ENCODE peak calls at places on chromosomes 13 and 19, in four cellular contexts. One of them, this sample, is unnamed.

GRCh38 chr19:7921955-7922840 is 2.1 kb downstream of the SNAPC2 start:
- DNase-seq in ovary: peak
- DNase-seq in A549: no peak
- DNase-seq in HepG2: no peak
- DNase-seq in this sample: no peak

GRCh38 chr13:23060972-23061371 is 119.8 kb upstream of the SGCG start:
- DNase-seq in ovary: no peak
- DNase-seq in A549: no peak
- DNase-seq in HepG2: no peak
- DNase-seq in this sample: no peak

GRCh38 chr19:10096615-10096963 is 5.9 kb downstream of the ANGPTL6 start:
- DNase-seq in ovary: no peak
- DNase-seq in A549: no peak
- DNase-seq in HepG2: no peak
- DNase-seq in this sample: no peak

GRCh38 chr13:44259045-44260042 is 114.3 kb upstream of the SERP2 start:
- DNase-seq in ovary: no peak
- DNase-seq in A549: no peak
- DNase-seq in HepG2: no peak
- DNase-seq in this sample: peak

GRCh38 chr13:93687261-93687660 is 460.7 kb downstream of the GPC6 start:
- DNase-seq in ovary: no peak
- DNase-seq in A549: no peak
- DNase-seq in HepG2: no peak
- DNase-seq in this sample: no peak

GRCh38 chr13:59970847-59971246 is 192.9 kb downstream of the DIAPH3 start:
- DNase-seq in ovary: no peak
- DNase-seq in A549: no peak
- DNase-seq in HepG2: no peak
- DNase-seq in this sample: no peak

GRCh38 chr13:41467546-41467945 is 10.2 kb downstream of the RGCC start:
- DNase-seq in ovary: no peak
- DNase-seq in A549: no peak
- DNase-seq in HepG2: no peak
- DNase-seq in this sample: no peak

GRCh38 chr13:99731747-99732146 is 230.5 kb downstream of the TM9SF2 start:
- DNase-seq in ovary: no peak
- DNase-seq in A549: no peak
- DNase-seq in HepG2: no peak
- DNase-seq in this sample: no peak

GRCh38 chr13:64553411-64554129 is 2676.6 kb downstream of the PCDH9 start:
- DNase-seq in ovary: no peak
- DNase-seq in A549: no peak
- DNase-seq in HepG2: no peak
- DNase-seq in this sample: no peak

GRCh38 chr13:73832203-73832602 is 302.0 kb downstream of the KLF12 start:
- DNase-seq in ovary: no peak
- DNase-seq in A549: no peak
- DNase-seq in HepG2: no peak
- DNase-seq in this sample: no peak

GRCh38 chr19:1864480-1865171 is 1.2 kb upstream of the KLF16 start:
- DNase-seq in ovary: peak
- DNase-seq in A549: no peak
- DNase-seq in HepG2: peak
- DNase-seq in this sample: peak

GRCh38 chr19:7851623-7852500 is 21.8 kb downstream of the EVI5L start:
- DNase-seq in ovary: no peak
- DNase-seq in A549: no peak
- DNase-seq in HepG2: no peak
- DNase-seq in this sample: no peak

GRCh38 chr19:310141-310651 is 19.0 kb upstream of the PLPP2 start:
- DNase-seq in ovary: no peak
- DNase-seq in A549: no peak
- DNase-seq in HepG2: no peak
- DNase-seq in this sample: peak

GRCh38 chr19:20776083-20777076 is at the start of gene ZNF66:
- DNase-seq in ovary: peak
- DNase-seq in A549: no peak
- DNase-seq in HepG2: peak
- DNase-seq in this sample: peak
- TF ChIP-seq POLR2A in ovary: peak
- TF ChIP-seq POLR2A in A549: no peak
- TF ChIP-seq POLR2A in HepG2: peak
- TF ChIP-seq POLR2A in this sample: peak

DNA sequence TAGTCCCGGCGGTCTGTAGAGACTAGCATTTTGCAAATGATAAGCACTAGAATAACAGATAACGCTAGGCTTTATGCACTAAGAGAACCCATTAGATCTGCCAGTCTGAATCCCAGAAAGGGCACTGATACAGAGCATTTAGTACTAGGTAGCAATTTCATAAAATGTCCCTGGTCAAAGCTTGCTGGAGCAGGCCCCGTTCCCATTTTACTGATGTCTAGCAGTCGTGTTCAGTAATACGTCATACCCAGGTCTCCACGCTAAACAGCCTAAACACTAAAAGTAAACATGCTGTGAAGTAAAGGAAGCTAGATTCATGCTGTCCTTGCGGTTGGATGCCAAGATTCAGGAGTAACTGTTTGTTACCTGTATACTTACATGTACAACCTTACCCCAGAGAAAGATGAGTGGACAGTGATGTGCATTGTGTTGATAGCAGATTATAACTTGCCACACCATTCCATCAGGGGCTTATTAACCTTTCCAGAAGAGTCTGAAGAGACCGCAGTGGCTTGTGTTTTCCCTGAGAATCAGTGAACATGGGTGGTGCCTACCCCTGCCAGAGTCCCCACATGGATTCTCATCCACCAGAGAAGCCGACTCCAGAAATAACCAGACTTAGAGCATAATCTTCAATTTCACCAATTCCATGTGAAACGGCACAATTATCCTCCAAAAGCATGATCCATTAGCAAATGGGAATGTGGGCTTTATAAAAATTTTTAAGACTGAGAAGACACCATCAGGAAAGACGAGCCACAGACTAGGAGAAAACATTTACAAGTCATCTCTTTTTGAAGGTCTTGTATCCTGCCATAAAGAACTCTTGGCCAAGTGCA is 3.4 kb upstream of the RPS11 start:
- DNase-seq in ovary: no peak
- DNase-seq in A549: no peak
- DNase-seq in HepG2: peak
- DNase-seq in this sample: no peak
- TF ChIP-seq POLR2A in ovary: no peak
- TF ChIP-seq POLR2A in A549: no peak
- TF ChIP-seq POLR2A in HepG2: peak
- TF ChIP-seq POLR2A in this sample: peak

DNA sequence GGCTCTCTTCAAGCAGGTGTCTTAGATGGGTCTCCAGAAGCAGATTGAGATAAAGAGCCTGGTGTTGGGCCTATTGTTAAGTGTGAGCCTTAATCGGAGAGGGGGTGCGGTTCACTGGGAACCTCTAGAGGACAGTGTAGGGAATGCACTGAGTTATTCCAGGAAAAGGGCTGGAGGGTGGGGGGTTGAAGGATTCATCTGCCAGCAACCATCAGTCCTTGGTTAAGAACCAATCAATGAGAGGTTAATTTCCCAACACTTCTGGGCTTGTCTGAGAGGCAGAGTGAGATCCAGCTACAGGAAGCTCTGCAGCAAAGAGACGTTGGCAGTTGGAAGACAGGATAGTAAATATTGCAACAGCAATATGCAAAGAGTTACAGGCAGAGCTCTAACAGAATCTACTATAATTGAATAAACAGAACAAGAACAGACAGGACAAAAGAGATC is 28.7 kb downstream of the CYP4F2 start:
- DNase-seq in ovary: no peak
- DNase-seq in A549: peak
- DNase-seq in HepG2: peak
- DNase-seq in this sample: peak
- TF ChIP-seq POLR2A in ovary: no peak
- TF ChIP-seq POLR2A in A549: no peak
- TF ChIP-seq POLR2A in HepG2: no peak
- TF ChIP-seq POLR2A in this sample: no peak

GRCh38 chr13:81602236-81602635 is 1261.3 kb upstream of the SPRY2 start:
- DNase-seq in ovary: no peak
- DNase-seq in A549: no peak
- DNase-seq in HepG2: no peak
- DNase-seq in this sample: no peak
- TF ChIP-seq POLR2A in ovary: no peak
- TF ChIP-seq POLR2A in A549: no peak
- TF ChIP-seq POLR2A in HepG2: no peak
- TF ChIP-seq POLR2A in this sample: no peak

GRCh38 chr19:55391702-55392615 is 6.2 kb downstream of the RPL28 start:
- DNase-seq in ovary: no peak
- DNase-seq in A549: no peak
- DNase-seq in HepG2: no peak
- DNase-seq in this sample: no peak

GRCh38 chr19:55392820-55393219 is 7.1 kb downstream of the RPL28 start:
- DNase-seq in ovary: no peak
- DNase-seq in A549: no peak
- DNase-seq in HepG2: no peak
- DNase-seq in this sample: no peak

GRCh38 chr19:55389386-55390317 is 3.9 kb downstream of the RPL28 start:
- DNase-seq in ovary: no peak
- DNase-seq in A549: no peak
- DNase-seq in HepG2: no peak
- DNase-seq in this sample: no peak

GRCh38 chr19:55390461-55390880 is 4.7 kb downstream of the RPL28 start:
- DNase-seq in ovary: no peak
- DNase-seq in A549: no peak
- DNase-seq in HepG2: no peak
- DNase-seq in this sample: no peak

GRCh38 chr19:55391191-55391670 is 5.5 kb downstream of the RPL28 start:
- DNase-seq in ovary: no peak
- DNase-seq in A549: no peak
- DNase-seq in HepG2: no peak
- DNase-seq in this sample: peak
- TF ChIP-seq POLR2A in ovary: no peak
- TF ChIP-seq POLR2A in A549: no peak
- TF ChIP-seq POLR2A in HepG2: no peak
- TF ChIP-seq POLR2A in this sample: peak

GRCh38 chr19:17289489-17289888 is 7.8 kb downstream of the ANKLE1 start:
- DNase-seq in ovary: peak
- DNase-seq in A549: peak
- DNase-seq in HepG2: no peak
- DNase-seq in this sample: peak
- TF ChIP-seq POLR2A in ovary: no peak
- TF ChIP-seq POLR2A in A549: no peak
- TF ChIP-seq POLR2A in HepG2: no peak
- TF ChIP-seq POLR2A in this sample: no peak

GRCh38 chr19:32576790-32577189 is 4.2 kb upstream of the PDCD5 start:
- DNase-seq in ovary: no peak
- DNase-seq in A549: no peak
- DNase-seq in HepG2: no peak
- DNase-seq in this sample: no peak

GRCh38 chr19:32580353-32580900 is 563 bp upstream of the PDCD5 start:
- DNase-seq in ovary: no peak
- DNase-seq in A549: no peak
- DNase-seq in HepG2: no peak
- DNase-seq in this sample: no peak

GRCh38 chr19:32581704-32582164 is 744 bp downstream of the PDCD5 start:
- DNase-seq in ovary: no peak
- DNase-seq in A549: peak
- DNase-seq in HepG2: no peak
- DNase-seq in this sample: peak

DNA sequence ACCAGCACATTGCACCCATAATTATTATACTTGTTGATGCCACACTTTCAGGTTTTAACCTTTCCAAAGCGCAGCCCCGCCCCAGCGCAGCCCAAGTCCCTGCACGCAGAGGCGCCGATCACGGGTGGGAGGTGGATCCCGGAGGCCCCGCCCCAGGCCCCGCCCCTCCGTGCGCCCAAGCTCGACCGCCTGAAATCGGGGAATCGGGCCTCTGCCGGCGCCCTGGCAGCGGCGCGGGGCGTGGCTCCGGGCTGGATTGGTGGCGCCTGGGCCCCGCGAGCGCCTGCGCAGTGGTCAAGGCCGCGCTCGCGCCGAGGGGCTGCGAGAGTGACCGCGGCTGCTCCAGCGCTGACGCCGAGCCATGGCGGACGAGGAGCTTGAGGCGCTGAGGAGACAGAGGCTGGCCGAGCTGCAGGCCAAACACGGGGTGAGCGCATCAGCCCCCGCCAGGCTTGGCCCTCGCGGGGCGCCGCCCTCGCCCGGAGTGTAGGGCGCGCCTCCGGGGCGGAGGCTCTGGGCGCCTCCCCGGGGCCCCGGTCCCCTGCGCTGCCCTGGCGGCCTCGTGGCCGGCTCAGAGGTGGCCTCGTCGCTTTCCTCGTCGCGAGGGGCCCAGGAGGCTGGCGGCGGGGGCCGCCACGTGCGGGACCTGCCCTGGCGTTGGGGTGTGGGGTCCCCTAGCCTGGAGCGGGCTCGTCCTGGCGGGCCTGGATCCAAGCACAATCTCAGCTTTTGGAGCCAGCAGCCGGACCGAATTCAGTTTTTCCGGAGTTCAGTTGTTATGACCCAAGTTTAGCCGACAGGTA is at the start of gene PDCD5:
- DNase-seq in ovary: peak
- DNase-seq in A549: peak
- DNase-seq in HepG2: peak
- DNase-seq in this sample: peak
- TF ChIP-seq POLR2A in ovary: peak
- TF ChIP-seq POLR2A in A549: peak
- TF ChIP-seq POLR2A in HepG2: peak
- TF ChIP-seq POLR2A in this sample: peak

This sample was measured in erythroblast.